ENCODE peak calls at places on chromosomes 16 and 17, in nine cellular contexts. N is prostate gland, W is K562, Q is HepG2, A is HL-60, Y is H1, U is stomach, S is GM12891, Z is transverse colon. L is an unnamed sample.

GRCh38 chr17:37711113-37711512 is 33.7 kb downstream of the HNF1B start:
- DNase-seq in Z (no peak), S (no peak), U (no peak), W (no peak), N (no peak), A (no peak), Y (no peak), Q (peak; percentile 23), L (no peak)

GRCh38 chr17:15914400-15915165 is 30.3 kb upstream of the ADORA2B start:
- DNase-seq in Z (no peak), A (peak; percentile 31), Q (no peak), U (peak; percentile 9), N (no peak), W (no peak), S (no peak), Y (no peak), L (no peak)

GRCh38 chr16:69166946-69167930 is 19.7 kb upstream of the SNTB2 start:
- DNase-seq in W (no peak), S (no peak), N (no peak), Z (no peak), Q (no peak), A (no peak), U (no peak), Y (no peak), L (no peak)

GRCh38 chr17:79159926-79160325 is 85.3 kb downstream of the ENGASE start:
- DNase-seq in W (no peak), S (no peak), U (no peak), Z (no peak), Q (no peak), Y (no peak), A (no peak), N (no peak), L (no peak)

GRCh38 chr16:51881731-51882130 is 665.2 kb downstream of the TOX3 start:
- DNase-seq in A (no peak), U (no peak), Y (no peak), Q (no peak), N (no peak), Z (no peak), W (no peak), S (no peak), L (no peak)

GRCh38 chr16:5176505-5176904 is 78.9 kb upstream of the EEF2KMT start:
- DNase-seq in Z (no peak), Y (no peak), U (no peak), N (no peak), S (no peak), A (no peak), Q (no peak), W (no peak), L (no peak)

GRCh38 chr16:14186007-14186953 is 115.2 kb downstream of the MRTFB start:
- DNase-seq in Q (no peak), Z (no peak), N (no peak), A (no peak), S (no peak), U (no peak), W (no peak), Y (peak; percentile 13), L (no peak)

GRCh38 chr16:2033057-2033911 is 6.6 kb downstream of the NHERF2 start:
- DNase-seq in W (peak; percentile 70), Y (no peak), U (peak; percentile 64), S (no peak), Z (peak; percentile 43), N (no peak), Q (peak; percentile 53), A (no peak), L (no peak)

GRCh38 chr16:58306327-58306726 is 11.5 kb upstream of the PRSS54 start:
- DNase-seq in Y (no peak), A (peak; percentile 24), Q (peak; percentile 15), S (no peak), W (no peak), Z (peak; percentile 60), U (peak; percentile 56), N (no peak), L (no peak)

GRCh38 chr16:11310997-11311561 is 29.9 kb upstream of the PRM1 start:
- DNase-seq in Y (no peak), Z (no peak), W (no peak), Q (no peak), U (no peak), N (no peak), S (no peak), A (peak; percentile 77), L (no peak)

GRCh38 chr17:52106638-52107261 is 51.8 kb downstream of the CA10 start:
- DNase-seq in A (peak; percentile 9), W (peak; percentile 43), S (peak; percentile 11), N (peak; percentile 27), Y (no peak), Z (peak; percentile 33), U (peak; percentile 50), Q (peak; percentile 33), L (no peak)

GRCh38 chr16:30805370-30806169 is 18.6 kb upstream of the ZNF629 start:
- DNase-seq in U (peak; percentile 91), S (no peak), Y (no peak), W (peak; percentile 89), Q (peak; percentile 78), N (peak; percentile 83), Z (peak; percentile 90), A (peak; percentile 21), L (peak; percentile 90)

GRCh38 chr17:78818152-78818846 is 22.3 kb downstream of the USP36 start:
- DNase-seq in Y (no peak), U (no peak), N (no peak), Z (no peak), S (no peak), Q (no peak), A (no peak), W (no peak), L (no peak)

GRCh38 chr17:80487511-80487910 is 11.1 kb upstream of the NPTX1 start:
- DNase-seq in N (no peak), S (no peak), A (no peak), Y (no peak), U (no peak), Q (no peak), Z (no peak), W (no peak), L (no peak)

GRCh38 chr17:2853722-2854580 is 57.7 kb downstream of the RAP1GAP2 start:
- DNase-seq in S (no peak), W (peak; percentile 58), A (no peak), N (peak; percentile 16), Q (no peak), Y (no peak), U (peak; percentile 55), Z (peak; percentile 65), L (no peak)

GRCh38 chr17:50325906-50326305 is 20.0 kb upstream of the XYLT2 start:
- DNase-seq in U (no peak), S (no peak), Q (no peak), Y (no peak), N (no peak), Z (no peak), A (no peak), W (no peak), L (no peak)

DNA sequence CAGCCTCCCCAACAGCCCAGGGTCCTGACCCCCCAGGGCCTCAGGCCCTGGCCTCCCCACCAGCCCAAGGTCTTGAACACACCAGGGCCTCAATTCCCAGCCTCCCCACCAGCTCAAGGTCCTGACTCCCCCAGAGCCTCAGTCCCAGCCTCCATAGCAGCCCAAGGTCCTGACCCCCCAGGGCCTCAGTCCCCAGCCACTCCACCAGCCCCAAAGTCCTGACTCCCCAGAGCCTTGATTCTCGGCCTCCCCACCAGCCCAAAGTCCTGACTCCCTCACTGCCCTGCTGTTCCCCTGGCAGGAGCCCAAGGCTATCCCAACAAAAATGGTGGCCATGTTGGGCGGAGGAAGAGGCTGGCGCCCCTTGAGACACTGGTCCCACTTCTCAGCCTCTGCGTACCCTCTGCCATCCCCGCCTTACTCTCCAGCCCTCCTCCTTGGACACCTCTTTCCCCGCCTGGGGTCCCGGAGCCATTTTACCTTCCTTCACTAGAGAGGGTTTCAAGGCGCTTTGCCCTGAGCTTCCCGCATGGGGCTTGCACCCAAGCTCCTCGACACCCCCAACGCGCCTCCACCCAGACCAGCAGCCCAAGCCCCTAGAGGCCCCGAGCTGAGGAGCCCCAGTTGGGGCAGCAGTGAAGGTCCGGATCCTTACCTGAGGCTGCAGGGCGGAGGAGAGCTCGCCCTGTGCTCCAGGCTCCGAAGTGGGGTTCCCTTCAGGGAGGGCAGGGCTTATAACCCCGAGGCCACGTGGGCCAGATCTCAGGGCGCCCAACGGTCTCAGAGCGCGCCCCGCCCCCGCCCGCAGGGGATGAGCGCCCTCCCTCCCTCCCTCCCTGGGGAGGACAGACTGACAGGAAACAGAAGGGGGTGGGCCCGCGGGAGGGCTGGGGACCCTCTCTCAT is 3.5 kb upstream of the TSPOAP1 start:
- DNase-seq in Z (peak; percentile 84), Q (no peak), U (peak; percentile 74), S (no peak), N (no peak), Y (no peak), W (peak; percentile 82), A (peak; percentile 96), L (no peak)
- TF ChIP-seq POLR2AphosphoS5 in Z (peak; percentile 97), Q (no peak), U (no peak), S (peak; percentile 99), N (peak; percentile 21), Y (no peak), W (peak; percentile 99), A (peak; percentile 98), L (peak; percentile 29)

DNA sequence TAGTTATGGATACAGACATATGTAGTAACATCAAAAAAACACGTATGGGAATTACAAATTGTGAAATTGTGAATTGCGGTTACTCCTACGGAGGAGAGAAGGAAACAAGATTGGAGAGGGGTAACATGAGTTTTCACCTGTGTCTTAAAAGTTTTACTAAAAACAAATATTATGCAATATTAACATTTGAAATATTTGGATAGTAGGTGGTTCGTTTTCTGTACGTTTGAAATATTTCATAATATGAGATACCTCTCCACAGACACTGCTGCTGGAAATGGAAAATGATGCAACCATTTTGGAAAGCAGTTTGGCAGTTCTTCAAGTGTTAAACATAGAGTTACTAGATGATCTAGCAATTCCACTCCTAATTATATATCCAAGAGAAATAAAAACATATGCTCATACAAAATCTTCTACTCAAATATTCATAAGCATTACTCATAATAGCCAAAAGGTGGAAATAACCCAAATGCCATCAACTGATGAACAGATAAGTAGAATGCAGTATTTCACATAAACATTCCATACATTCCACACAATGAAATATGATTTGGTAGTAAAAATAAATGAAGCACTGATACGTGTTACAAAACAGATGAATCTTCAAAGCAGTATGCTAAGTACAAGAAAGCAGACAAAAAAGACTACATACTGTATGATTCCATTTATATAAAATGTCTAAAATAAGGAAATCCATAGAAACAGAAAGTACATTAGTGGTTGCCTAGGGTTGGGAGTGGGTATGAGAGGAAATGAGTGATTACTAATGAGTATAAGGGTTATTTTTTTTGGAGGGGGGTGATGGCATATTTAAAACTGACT is 40.8 kb upstream of the ABCA10 start:
- DNase-seq in A (no peak), W (no peak), Z (no peak), S (no peak), Y (no peak), U (no peak), Q (peak; percentile 34), N (no peak), L (no peak)
- TF ChIP-seq POLR2AphosphoS5 in A (no peak), W (no peak), Z (no peak), S (no peak), Y (no peak), U (no peak), Q (no peak), N (no peak), L (no peak)

GRCh38 chr16:85460252-85460982 is 152.7 kb upstream of the GSE1 start:
- DNase-seq in Y (no peak), Z (no peak), A (no peak), U (no peak), Q (no peak), S (no peak), N (no peak), W (peak; percentile 54), L (no peak)
- TF ChIP-seq POLR2AphosphoS5 in Y (no peak), Z (no peak), A (no peak), U (no peak), Q (no peak), S (no peak), N (no peak), W (no peak), L (no peak)

GRCh38 chr16:12570046-12570618 is 233.6 kb downstream of the CPPED1 start:
- DNase-seq in N (no peak), Z (no peak), Y (no peak), S (no peak), W (no peak), A (no peak), Q (peak; percentile 59), U (no peak), L (no peak)
- TF ChIP-seq POLR2AphosphoS5 in N (no peak), Z (no peak), Y (no peak), S (no peak), W (no peak), A (no peak), Q (no peak), U (no peak), L (no peak)

L was measured in suprapubic skin.